ENCODE peak calls at places on chromosomes 3 and 15, in four cellular contexts. G is M059J, A is bronchial epithelial cell, J is H7. X is an unnamed sample.

GRCh38 chr3:43794776-43795175 is 104.0 kb downstream of the ABHD5 start:
- DNase-seq in G (peak; percentile 60), A (peak; percentile 86), J (no peak), X (peak; percentile 87)

GRCh38 chr15:38440353-38441129 is 13.4 kb upstream of the FAM98B start:
- DNase-seq in G (peak; percentile 47), A (peak; percentile 73), J (peak; percentile 30), X (peak; percentile 59)

GRCh38 chr3:60013241-60013640 is 963.4 kb upstream of the CFAP20DC start:
- DNase-seq in G (peak; percentile 17), A (peak; percentile 6), J (no peak), X (peak; percentile 9)

GRCh38 chr3:126545544-126545943 is 13.2 kb downstream of the C3orf22 start:
- DNase-seq in G (no peak), A (no peak), J (peak; percentile 28), X (no peak)

GRCh38 chr3:179056326-179056725 is 15.3 kb downstream of the ZMAT3 start:
- DNase-seq in G (peak; percentile 81), A (no peak), J (no peak), X (no peak)

GRCh38 chr3:125332504-125332903 is 42.6 kb downstream of the ZNF148 start:
- DNase-seq in G (peak; percentile 20), A (no peak), J (no peak), X (no peak)

GRCh38 chr3:127052121-127052561 is 69.2 kb downstream of the PLXNA1 start:
- DNase-seq in G (no peak), A (no peak), J (no peak), X (peak; percentile 19)

GRCh38 chr15:67884514-67885225 is 44.8 kb upstream of the RNU6-1 start:
- DNase-seq in G (peak; percentile 49), A (peak; percentile 76), J (peak; percentile 89), X (peak; percentile 36)

GRCh38 chr15:37289109-37289765 is 188.9 kb upstream of the MEIS2 start:
- DNase-seq in G (peak; percentile 25), A (peak; percentile 18), J (peak; percentile 16), X (peak; percentile 6)

GRCh38 chr15:34754674-34755418 is at the start of gene GJD2:
- DNase-seq in G (no peak), A (no peak), J (peak; percentile 82), X (no peak)

GRCh38 chr3:169454823-169455222 is 208.7 kb downstream of the MECOM start:
- DNase-seq in G (peak; percentile 84), A (peak; percentile 99), J (no peak), X (peak; percentile 55)

GRCh38 chr15:40960151-40960885 is 7.0 kb downstream of the CHAC1 start:
- DNase-seq in G (no peak), A (no peak), J (no peak), X (no peak)

GRCh38 chr3:56689303-56689702 is 6.2 kb upstream of the TASOR start:
- DNase-seq in G (no peak), A (no peak), J (no peak), X (no peak)

GRCh38 chr3:194277547-194278091 is 73.5 kb downstream of the CPN2 start:
- DNase-seq in G (peak; percentile 81), A (no peak), J (peak; percentile 59), X (peak; percentile 74)

GRCh38 chr3:89742546-89742945 is 635.1 kb downstream of the EPHA3 start:
- DNase-seq in G (no peak), A (no peak), J (no peak), X (no peak)

GRCh38 chr3:45035441-45036301 is 9.6 kb downstream of the CLEC3B start:
- DNase-seq in G (no peak), A (no peak), J (peak; percentile 83), X (no peak)

GRCh38 chr15:31274496-31275330 is 51.9 kb upstream of the KLF13 start:
- DNase-seq in G (no peak), A (no peak), J (peak; percentile 24), X (no peak)

GRCh38 chr15:59138243-59138642 is 33.3 kb downstream of the CCNB2 start:
- DNase-seq in G (peak; percentile 46), A (peak; percentile 28), J (peak; percentile 90), X (peak; percentile 24)

GRCh38 chr3:184811663-184811998 is 335 bp upstream of the VPS8 start:
- DNase-seq in G (no peak), A (no peak), J (no peak), X (no peak)

GRCh38 chr3:148078659-148079058 is 619.0 kb upstream of the AGTR1 start:
- DNase-seq in G (no peak), A (no peak), J (no peak), X (peak; percentile 12)

GRCh38 chr3:113912551-113913246 is 35.1 kb upstream of the ZDHHC23 start:
- DNase-seq in G (peak; percentile 84), A (peak; percentile 82), J (peak; percentile 41), X (peak; percentile 64)

GRCh38 chr3:43203022-43203421 is 83.3 kb upstream of the SNRK start:
- DNase-seq in G (no peak), A (no peak), J (no peak), X (no peak)

GRCh38 chr3:171038342-171038741 is 11.8 kb upstream of the SLC2A2 start:
- DNase-seq in G (no peak), A (peak; percentile 8), J (no peak), X (no peak)

GRCh38 chr15:39127925-39128617 is 452.8 kb upstream of the THBS1 start:
- DNase-seq in G (peak; percentile 99), A (peak; percentile 90), J (peak; percentile 16), X (peak; percentile 99)

GRCh38 chr15:93139436-93139835 is 50.4 kb upstream of the RGMA start:
- DNase-seq in G (no peak), A (no peak), J (no peak), X (no peak)

GRCh38 chr3:171711461-171711860 is 98.8 kb downstream of the PLD1 start:
- DNase-seq in G (peak; percentile 50), A (no peak), J (no peak), X (no peak)

GRCh38 chr3:129441782-129442181 is 1.8 kb downstream of the IFT122 start:
- DNase-seq in G (peak; percentile 62), A (no peak), J (peak; percentile 21), X (peak; percentile 85)

GRCh38 chr3:184428561-184429175 is 48.8 kb downstream of the CHRD start:
- DNase-seq in G (no peak), A (no peak), J (no peak), X (peak; percentile 92)

GRCh38 chr3:173826901-173827609 is 429.5 kb downstream of the NLGN1 start:
- DNase-seq in G (peak; percentile 51), A (no peak), J (no peak), X (peak; percentile 26)

GRCh38 chr3:97131476-97131875 is 317.1 kb downstream of the EPHA6 start:
- DNase-seq in G (peak; percentile 2), A (no peak), J (no peak), X (no peak)

X was measured in AG10803.